ENCODE peak calls at places on chromosomes 16 and 17, in eight cellular contexts. D is colonic mucosa, R is PC-3, N is IMR-90, T is HepG2, S is neural progenitor cell, L is endothelial cell of umbilical vein, I is fibroblast of lung. K is an unnamed sample. For H3K4me1, the result is how much of the 10 kb centered on the place peaks cover.

GRCh38 chr17:71726320-71726719 is 394.5 kb upstream of the SOX9 start:
- DNase-seq in D (no peak), R (no peak), N (no peak), T (no peak), S (no peak), L (no peak), I (peak), K (no peak)

GRCh38 chr17:67718325-67718941 is 697 bp downstream of the NOL11 start:
- DNase-seq in D (peak), R (peak), N (peak), T (peak), S (no peak), L (no peak), I (peak), K (peak)

GRCh38 chr16:66996324-66996982 is 8.1 kb downstream of the CES4A start:
- DNase-seq in D (no peak), R (peak), N (peak), T (peak), S (no peak), L (no peak), I (peak), K (peak)

GRCh38 chr17:10050597-10051101 is 145.6 kb upstream of the RCVRN start:
- DNase-seq in D (peak), R (no peak), N (peak), T (no peak), S (no peak), L (no peak), I (peak), K (no peak)

GRCh38 chr16:845349-845740 is 44.8 kb upstream of the GNG13 start:
- DNase-seq in D (no peak), R (no peak), N (no peak), T (no peak), S (no peak), L (no peak), I (no peak), K (no peak)

GRCh38 chr16:85722066-85722465 is 28.8 kb downstream of the C16orf74 start:
- DNase-seq in D (no peak), R (no peak), N (no peak), T (no peak), S (no peak), L (no peak), I (no peak), K (no peak)

GRCh38 chr17:32020943-32021617 is 13.9 kb downstream of the LRRC37B start:
- DNase-seq in D (no peak), R (no peak), N (no peak), T (no peak), S (no peak), L (no peak), I (no peak), K (no peak)

GRCh38 chr17:19753661-19754463 is 5.8 kb upstream of the ALDH3A1 start:
- DNase-seq in D (peak), R (peak), N (no peak), T (no peak), S (peak), L (no peak), I (no peak), K (peak)

GRCh38 chr17:65850486-65850885 is 289.0 kb upstream of the AXIN2 start:
- DNase-seq in D (no peak), R (peak), N (peak), T (no peak), S (no peak), L (no peak), I (peak), K (peak)

GRCh38 chr16:66324785-66325184 is 41.7 kb upstream of the CDH5 start:
- DNase-seq in D (no peak), R (peak), N (no peak), T (peak), S (peak), L (peak), I (no peak), K (no peak)

GRCh38 chr17:75630071-75630917 is 2.9 kb upstream of the SMIM5 start:
- DNase-seq in D (no peak), R (no peak), N (no peak), T (no peak), S (no peak), L (no peak), I (no peak), K (no peak)

GRCh38 chr16:19375561-19376158 is 42.0 kb upstream of the TMC5 start:
- DNase-seq in D (peak), R (peak), N (peak), T (peak), S (peak), L (peak), I (peak), K (peak)

GRCh38 chr17:82317394-82318168 is at the start of gene CD7:
- DNase-seq in D (no peak), R (no peak), N (no peak), T (peak), S (no peak), L (no peak), I (no peak), K (no peak)

GRCh38 chr16:82653550-82654511 is 27.1 kb downstream of the CDH13 start:
- DNase-seq in D (no peak), R (peak), N (peak), T (peak), S (no peak), L (peak), I (peak), K (peak)

GRCh38 chr17:30548189-30548588 is 71.0 kb downstream of the GOSR1 start:
- DNase-seq in D (no peak), R (no peak), N (no peak), T (no peak), S (no peak), L (no peak), I (no peak), K (no peak)

GRCh38 chr16:11988258-11988978 is 11.9 kb downstream of the SNX29 start:
- DNase-seq in D (no peak), R (no peak), N (no peak), T (no peak), S (no peak), L (no peak), I (no peak), K (no peak)

GRCh38 chr17:11331790-11332526 is 90.9 kb downstream of the SHISA6 start:
- DNase-seq in D (no peak), R (no peak), N (no peak), T (no peak), S (peak), L (no peak), I (no peak), K (no peak)

GRCh38 chr17:64984776-64985521 is 65.7 kb upstream of the LRRC37A3 start:
- DNase-seq in D (no peak), R (peak), N (peak), T (peak), S (no peak), L (peak), I (peak), K (peak)

GRCh38 chr16:21610006-21610544 is 10.7 kb downstream of the METTL9 start:
- DNase-seq in D (no peak), R (no peak), N (no peak), T (no peak), S (no peak), L (no peak), I (no peak), K (no peak)

GRCh38 chr17:76397687-76398522 is 13.5 kb downstream of the SPHK1 start:
- DNase-seq in D (peak), R (peak), N (peak), T (peak), S (peak), L (peak), I (peak), K (peak)

GRCh38 chr17:56781944-56782737 is 51.6 kb downstream of the C17orf67 start:
- DNase-seq in D (no peak), R (peak), N (no peak), T (no peak), S (no peak), L (no peak), I (no peak), K (no peak)

GRCh38 chr17:38729886-38730525 is at the start of gene CISD3:
- DNase-seq in D (peak), R (peak), N (peak), T (peak), S (peak), L (peak), I (peak), K (peak)

GRCh38 chr17:494601-495195 is 142.1 kb upstream of the RPH3AL start:
- DNase-seq in D (no peak), R (no peak), N (no peak), T (no peak), S (no peak), L (peak), I (no peak), K (no peak)

GRCh38 chr17:39767147-39767546 is 29.4 kb downstream of the GRB7 start:
- DNase-seq in D (no peak), R (no peak), N (no peak), T (no peak), S (no peak), L (no peak), I (no peak), K (no peak)
- H3K9ac ChIP-seq in D (no peak), R (no peak), N (no peak), T (no peak), S (no peak), L (no peak), I (no peak), K (no peak)

GRCh38 chr16:87345721-87346424 is 28.7 kb upstream of the C16orf95 start:
- DNase-seq in D (no peak), R (no peak), N (no peak), T (no peak), S (peak), L (no peak), I (no peak), K (no peak)
- H3K27ac ChIP-seq in D (peak), R (no peak), N (no peak), T (no peak), S (peak), L (no peak), I (no peak), K (no peak)

GRCh38 chr16:3874794-3875692 is 5.5 kb downstream of the CREBBP start:
- DNase-seq in D (no peak), R (no peak), N (no peak), T (no peak), S (no peak), L (no peak), I (no peak), K (no peak)
- H3K4me1 ChIP-seq in D (under half), R (under half), N (under half), T (half or more), S (half or more), L (under half), I (under half), K (under half)

DNA sequence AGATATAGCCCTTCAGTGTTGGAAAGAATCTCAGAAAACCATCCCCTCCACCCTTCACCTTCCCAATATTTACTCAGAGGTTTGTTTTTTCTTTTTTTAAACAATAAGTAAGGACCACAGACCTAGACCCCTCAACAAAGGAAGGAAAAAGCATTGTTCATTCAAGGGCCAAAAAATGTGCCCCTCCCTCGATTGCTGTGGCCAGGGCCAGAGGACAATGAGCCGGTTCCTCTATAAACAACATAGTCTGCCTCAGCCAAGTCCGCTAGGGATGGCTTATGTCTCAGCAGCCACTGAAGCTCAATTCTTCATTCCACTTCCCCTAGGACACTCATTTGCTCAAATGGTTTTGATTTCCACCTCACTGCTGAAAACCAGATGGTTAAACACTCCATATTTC is 24.0 kb downstream of the TRIM16 start:
- DNase-seq in D (no peak), R (peak), N (no peak), T (no peak), S (no peak), L (peak), I (no peak), K (no peak)
- H3K9ac ChIP-seq in D (no peak), R (no peak), N (no peak), T (no peak), S (no peak), L (no peak), I (no peak), K (no peak)